ENCODE peak calls at places on chromosomes 6 and 20, in nine cellular contexts. V is tibial nerve, O is pancreas, B is IMR-90, S is mammary epithelial cell, E is lower lobe of right lung, G is Panc1, U is heart left ventricle, R is gastrocnemius medialis. M is an unnamed sample. For H3K27me3 and H3K36me3, the result is how much of the 10 kb centered on the place peaks cover.

GRCh38 chr6:30724906-30725667 is 4.9 kb downstream of the TUBB start:
- DNase-seq in V (no peak), O (no peak), B (peak), S (no peak), E (no peak), G (no peak), U (no peak), R (no peak), M (no peak)

GRCh38 chr20:39823239-39823638 is 861.1 kb downstream of the DHX35 start:
- DNase-seq in V (no peak), O (no peak), B (peak), S (peak), E (no peak), G (no peak), U (peak), R (no peak), M (peak)

GRCh38 chr6:56868687-56869086 is 86.2 kb upstream of the BEND6 start:
- DNase-seq in V (no peak), O (no peak), B (peak), S (peak), E (no peak), G (no peak), U (no peak), R (no peak), M (no peak)

GRCh38 chr6:131013495-131013894 is 49.5 kb downstream of the EPB41L2 start:
- DNase-seq in V (peak), O (no peak), B (peak), S (peak), E (no peak), G (no peak), U (no peak), R (no peak), M (peak)

GRCh38 chr20:48047453-48047852 is 262.2 kb upstream of the SULF2 start:
- DNase-seq in V (no peak), O (no peak), B (no peak), S (peak), E (no peak), G (no peak), U (no peak), R (no peak), M (peak)

GRCh38 chr6:62265906-62266305 is 20.1 kb downstream of the KHDRBS2 start:
- DNase-seq in V (no peak), O (no peak), B (no peak), S (no peak), E (no peak), G (no peak), U (no peak), R (no peak), M (no peak)

GRCh38 chr6:105799051-105799450 is 287.1 kb upstream of the PRDM1 start:
- DNase-seq in V (peak), O (no peak), B (no peak), S (no peak), E (no peak), G (no peak), U (no peak), R (peak), M (no peak)

GRCh38 chr6:13668291-13668928 is 43.2 kb downstream of the RANBP9 start:
- DNase-seq in V (no peak), O (no peak), B (no peak), S (peak), E (no peak), G (no peak), U (no peak), R (no peak), M (no peak)

GRCh38 chr6:2857580-2858337 is 16.1 kb upstream of the SERPINB1 start:
- DNase-seq in V (no peak), O (no peak), B (peak), S (no peak), E (no peak), G (no peak), U (peak), R (no peak), M (no peak)

GRCh38 chr6:56345539-56346090 is 98.2 kb upstream of the COL21A1 start:
- DNase-seq in V (no peak), O (no peak), B (no peak), S (no peak), E (no peak), G (no peak), U (no peak), R (no peak), M (no peak)

GRCh38 chr20:19952392-19952791 is 64.8 kb upstream of the NAA20 start:
- DNase-seq in V (no peak), O (no peak), B (no peak), S (peak), E (no peak), G (no peak), U (no peak), R (no peak), M (no peak)

GRCh38 chr6:120534954-120535353 is 799.3 kb downstream of the TBC1D32 start:
- DNase-seq in V (no peak), O (no peak), B (no peak), S (no peak), E (no peak), G (no peak), U (no peak), R (no peak), M (no peak)

GRCh38 chr20:31617432-31618104 is 12.5 kb downstream of the ID1 start:
- DNase-seq in V (no peak), O (no peak), B (no peak), S (no peak), E (no peak), G (no peak), U (no peak), R (no peak), M (no peak)

GRCh38 chr6:52020961-52021570 is 66.3 kb downstream of the PKHD1 start:
- DNase-seq in V (no peak), O (no peak), B (peak), S (peak), E (no peak), G (no peak), U (no peak), R (no peak), M (no peak)

GRCh38 chr20:62338294-62338620 is 28.9 kb downstream of the LAMA5 start:
- DNase-seq in V (no peak), O (no peak), B (no peak), S (no peak), E (no peak), G (no peak), U (peak), R (no peak), M (no peak)

GRCh38 chr6:150074651-150075416 is 5.9 kb upstream of the ULBP3 start:
- DNase-seq in V (no peak), O (no peak), B (no peak), S (no peak), E (no peak), G (no peak), U (no peak), R (no peak), M (no peak)

GRCh38 chr6:105791569-105792318 is 294.4 kb upstream of the PRDM1 start:
- DNase-seq in V (no peak), O (no peak), B (no peak), S (no peak), E (peak), G (no peak), U (no peak), R (no peak), M (no peak)

GRCh38 chr6:107735906-107736635 is 88.0 kb downstream of the SCML4 start:
- DNase-seq in V (no peak), O (no peak), B (no peak), S (no peak), E (no peak), G (no peak), U (no peak), R (no peak), M (no peak)

GRCh38 chr6:36627141-36627540 is 33.0 kb downstream of the SRSF3 start:
- DNase-seq in V (no peak), O (no peak), B (no peak), S (no peak), E (no peak), G (no peak), U (no peak), R (no peak), M (no peak)

GRCh38 chr6:139448094-139448649 is 73.7 kb upstream of the CITED2 start:
- DNase-seq in V (no peak), O (no peak), B (peak), S (no peak), E (no peak), G (no peak), U (no peak), R (no peak), M (no peak)

GRCh38 chr6:7262037-7262461 is 51.0 kb downstream of the SSR1 start:
- DNase-seq in V (no peak), O (no peak), B (no peak), S (peak), E (no peak), G (no peak), U (peak), R (peak), M (no peak)

GRCh38 chr6:81766482-81767069 is 14.1 kb upstream of the TENT5A start:
- DNase-seq in V (peak), O (no peak), B (peak), S (peak), E (no peak), G (no peak), U (no peak), R (no peak), M (no peak)

GRCh38 chr20:32155017-32155965 is 45.8 kb downstream of the TM9SF4 start:
- DNase-seq in V (peak), O (peak), B (peak), S (peak), E (peak), G (peak), U (peak), R (peak), M (peak)

GRCh38 chr20:46580613-46581012 is 30.2 kb upstream of the OCSTAMP start:
- DNase-seq in V (no peak), O (no peak), B (no peak), S (peak), E (no peak), G (no peak), U (no peak), R (no peak), M (no peak)

GRCh38 chr20:17958326-17959256 is 10.0 kb downstream of the SNX5 start:
- DNase-seq in V (no peak), O (no peak), B (peak), S (no peak), E (no peak), G (no peak), U (no peak), R (no peak), M (no peak)
- H3K4me3 ChIP-seq in V (no peak), O (no peak), B (no peak), S (no peak), E (no peak), G (no peak), U (no peak), R (no peak), M (no peak)

GRCh38 chr20:5491463-5491862 is 174.7 kb upstream of the PROKR2 start:
- DNase-seq in V (no peak), O (no peak), B (no peak), S (no peak), E (no peak), G (no peak), U (no peak), R (no peak), M (no peak)

GRCh38 chr20:5492941-5493340 is 176.2 kb upstream of the PROKR2 start:
- DNase-seq in V (no peak), O (no peak), B (no peak), S (no peak), E (no peak), G (no peak), U (no peak), R (no peak), M (no peak)

GRCh38 chr20:5486377-5487054 is 169.8 kb upstream of the PROKR2 start:
- DNase-seq in V (no peak), O (no peak), B (no peak), S (no peak), E (no peak), G (no peak), U (no peak), R (no peak), M (no peak)

GRCh38 chr20:5488823-5489222 is 172.1 kb upstream of the PROKR2 start:
- DNase-seq in V (no peak), O (no peak), B (no peak), S (no peak), E (no peak), G (no peak), U (no peak), R (no peak), M (no peak)

GRCh38 chr20:5489596-5489995 is 172.8 kb upstream of the PROKR2 start:
- DNase-seq in V (no peak), O (no peak), B (no peak), S (no peak), E (no peak), G (no peak), U (no peak), R (no peak), M (no peak)
- H3K27me3 ChIP-seq in V (under half), O (under half), B (under half), S (under half), E (under half), G (under half), U (under half), R (under half), M (under half)

GRCh38 chr6:157200611-157201010 is 122.7 kb downstream of the TMEM242 start:
- DNase-seq in V (no peak), O (peak), B (no peak), S (no peak), E (no peak), G (no peak), U (no peak), R (no peak), M (no peak)
- H3K36me3 ChIP-seq in V (half or more), O (under half), B (under half), S (under half), E (half or more), G (under half), U (half or more), R (half or more), M (under half)

DNA sequence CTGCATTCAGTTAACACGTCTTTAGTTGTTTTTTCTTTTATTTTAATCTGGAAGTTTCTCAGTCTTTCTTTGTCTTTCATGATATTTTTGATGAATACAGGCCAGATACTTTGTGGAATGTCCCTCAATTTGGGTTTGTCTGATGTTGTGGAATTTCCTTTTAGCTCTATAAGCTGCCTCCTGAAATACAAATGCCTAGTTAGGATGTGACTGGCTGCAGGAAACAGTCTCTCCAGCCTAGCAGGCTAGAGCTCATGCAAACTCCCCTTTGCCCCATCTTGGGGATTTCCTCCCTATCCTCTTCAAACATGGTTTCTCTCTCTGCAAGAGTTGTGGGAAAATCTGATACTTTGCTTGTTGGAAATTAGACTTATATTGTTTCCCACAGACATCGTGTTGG is 89.3 kb upstream of the JAG1 start:
- DNase-seq in V (no peak), O (no peak), B (peak), S (no peak), E (no peak), G (no peak), U (no peak), R (no peak), M (no peak)
- H3K4me3 ChIP-seq in V (no peak), O (no peak), B (no peak), S (no peak), E (no peak), G (no peak), U (no peak), R (no peak), M (no peak)

GRCh38 chr6:50821431-50822077 is 2.9 kb downstream of the TFAP2B start:
- DNase-seq in V (no peak), O (no peak), B (no peak), S (no peak), E (no peak), G (no peak), U (no peak), R (no peak), M (no peak)
- H3K27me3 ChIP-seq in V (half or more), O (under half), B (half or more), S (half or more), E (half or more), G (under half), U (under half), R (half or more), M (under half)

GRCh38 chr20:3728876-3729275 is 3.6 kb upstream of the HSPA12B start:
- DNase-seq in V (no peak), O (no peak), B (no peak), S (no peak), E (no peak), G (no peak), U (peak), R (no peak), M (no peak)
- H3K36me3 ChIP-seq in V (under half), O (under half), B (under half), S (under half), E (under half), G (under half), U (under half), R (under half), M (under half)